ENCODE peak calls at places on chromosomes 4 and X, in five cellular contexts. W is RWPE1; M is posterior cingulate gyrus; S is CD14-positive monocyte; Q is activated CD4-positive, alpha-beta memory T cell treated with anti-CD3 and anti-CD28 coated beads for 36 hours. V is an unnamed sample.

GRCh38 chrX:31316340-31316991 is 244.6 kb upstream of the FTHL17 start:
- DNase-seq in W (no peak), M (no peak), S (no peak), Q (no peak), V (no peak)

GRCh38 chr4:169823685-169824084 is 65.9 kb upstream of the HPF1 start:
- DNase-seq in W (peak; percentile 67), M (no peak), S (no peak), Q (peak; percentile 28), V (no peak)

GRCh38 chr4:81319657-81320056 is 104.6 kb upstream of the PRKG2 start:
- DNase-seq in W (no peak), M (peak; percentile 45), S (no peak), Q (no peak), V (no peak)

GRCh38 chrX:41033299-41033698 is 51.9 kb upstream of the USP9X start:
- DNase-seq in W (no peak), M (no peak), S (no peak), Q (no peak), V (no peak)

GRCh38 chrX:18424482-18425198 is 768 bp upstream of the CDKL5 start:
- DNase-seq in W (no peak), M (peak; percentile 83), S (no peak), Q (peak; percentile 45), V (no peak)

GRCh38 chr4:78542373-78542772 is 9.2 kb upstream of the ANXA3 start:
- DNase-seq in W (no peak), M (no peak), S (no peak), Q (no peak), V (no peak)

GRCh38 chrX:153317996-153318722 is 3.4 kb downstream of the PNMA6F start:
- DNase-seq in W (no peak), M (peak; percentile 52), S (no peak), Q (no peak), V (no peak)

GRCh38 chr4:156137971-156138581 is 184.4 kb upstream of the CTSO start:
- DNase-seq in W (no peak), M (no peak), S (no peak), Q (no peak), V (no peak)

GRCh38 chrX:54785901-54786300 is 12.2 kb downstream of the ITIH6 start:
- DNase-seq in W (no peak), M (no peak), S (no peak), Q (peak; percentile 24), V (no peak)

GRCh38 chrX:77785400-77785745 is 643 bp downstream of the ATRX start:
- DNase-seq in W (peak; percentile 45), M (no peak), S (no peak), Q (no peak), V (no peak)

V was measured in esophagus muscularis mucosa.